ENCODE peak calls at places on chromosome 22, in six cellular contexts. One of them, this sample, is unnamed.

GRCh38 chr22:29206372-29207230 is 905 bp downstream of the EMID1 start:
- DNase-seq in fibroblast of the aortic adventitia: no peak
- DNase-seq in cardiac muscle cell: no peak
- DNase-seq in DND-41: no peak
- DNase-seq in cardiac fibroblast: no peak
- DNase-seq in foreskin fibroblast: no peak
- DNase-seq in this sample: no peak

GRCh38 chr22:29270475-29271271 is 2.6 kb downstream of the EWSR1 start:
- DNase-seq in fibroblast of the aortic adventitia: peak; percentile 68
- DNase-seq in cardiac muscle cell: no peak
- DNase-seq in DND-41: no peak
- DNase-seq in cardiac fibroblast: peak; percentile 39
- DNase-seq in foreskin fibroblast: no peak
- DNase-seq in this sample: no peak

GRCh38 chr22:41732096-41732772 is 32.9 kb downstream of the MEI1 start:
- DNase-seq in fibroblast of the aortic adventitia: no peak
- DNase-seq in cardiac muscle cell: no peak
- DNase-seq in DND-41: no peak
- DNase-seq in cardiac fibroblast: no peak
- DNase-seq in foreskin fibroblast: no peak
- DNase-seq in this sample: no peak

GRCh38 chr22:46893281-46894020 is 131.0 kb downstream of the TBC1D22A start:
- DNase-seq in fibroblast of the aortic adventitia: no peak
- DNase-seq in cardiac muscle cell: no peak
- DNase-seq in DND-41: no peak
- DNase-seq in cardiac fibroblast: no peak
- DNase-seq in foreskin fibroblast: no peak
- DNase-seq in this sample: no peak

GRCh38 chr22:42811510-42811909 is 45.6 kb downstream of the ARFGAP3 start:
- DNase-seq in fibroblast of the aortic adventitia: no peak
- DNase-seq in cardiac muscle cell: no peak
- DNase-seq in DND-41: no peak
- DNase-seq in cardiac fibroblast: no peak
- DNase-seq in foreskin fibroblast: no peak
- DNase-seq in this sample: no peak

GRCh38 chr22:42747701-42748513 is 27.2 kb upstream of the A4GALT start:
- DNase-seq in fibroblast of the aortic adventitia: peak; percentile 85
- DNase-seq in cardiac muscle cell: peak; percentile 29
- DNase-seq in DND-41: no peak
- DNase-seq in cardiac fibroblast: peak; percentile 86
- DNase-seq in foreskin fibroblast: no peak
- DNase-seq in this sample: no peak

GRCh38 chr22:46518038-46518437 is 19.4 kb downstream of the CELSR1 start:
- DNase-seq in fibroblast of the aortic adventitia: no peak
- DNase-seq in cardiac muscle cell: no peak
- DNase-seq in DND-41: no peak
- DNase-seq in cardiac fibroblast: no peak
- DNase-seq in foreskin fibroblast: no peak
- DNase-seq in this sample: no peak

GRCh38 chr22:50581950-50582561 is 593 bp downstream of the CHKB start:
- DNase-seq in fibroblast of the aortic adventitia: peak; percentile 13
- DNase-seq in cardiac muscle cell: no peak
- DNase-seq in DND-41: no peak
- DNase-seq in cardiac fibroblast: peak; percentile 11
- DNase-seq in foreskin fibroblast: no peak
- DNase-seq in this sample: no peak

GRCh38 chr22:44536411-44536810 is 38.4 kb upstream of the RTL6 start:
- DNase-seq in fibroblast of the aortic adventitia: no peak
- DNase-seq in cardiac muscle cell: no peak
- DNase-seq in DND-41: no peak
- DNase-seq in cardiac fibroblast: no peak
- DNase-seq in foreskin fibroblast: no peak
- DNase-seq in this sample: no peak

GRCh38 chr22:17998913-17999312 is 25.4 kb downstream of the MICAL3 start:
- DNase-seq in fibroblast of the aortic adventitia: no peak
- DNase-seq in cardiac muscle cell: no peak
- DNase-seq in DND-41: no peak
- DNase-seq in cardiac fibroblast: no peak
- DNase-seq in foreskin fibroblast: no peak
- DNase-seq in this sample: no peak

GRCh38 chr22:22080270-22080669 is 97.7 kb upstream of the TOP3B start:
- DNase-seq in fibroblast of the aortic adventitia: no peak
- DNase-seq in cardiac muscle cell: no peak
- DNase-seq in DND-41: no peak
- DNase-seq in cardiac fibroblast: no peak
- DNase-seq in foreskin fibroblast: no peak
- DNase-seq in this sample: no peak

GRCh38 chr22:50641696-50642607 is 14.0 kb upstream of the ARSA start:
- DNase-seq in fibroblast of the aortic adventitia: no peak
- DNase-seq in cardiac muscle cell: peak; percentile 65
- DNase-seq in DND-41: no peak
- DNase-seq in cardiac fibroblast: peak; percentile 30
- DNase-seq in foreskin fibroblast: peak; percentile 38
- DNase-seq in this sample: no peak

GRCh38 chr22:42194953-42195352 is 64.3 kb upstream of the CYP2D6 start:
- DNase-seq in fibroblast of the aortic adventitia: no peak
- DNase-seq in cardiac muscle cell: no peak
- DNase-seq in DND-41: no peak
- DNase-seq in cardiac fibroblast: no peak
- DNase-seq in foreskin fibroblast: no peak
- DNase-seq in this sample: peak; percentile 24

GRCh38 chr22:45149671-45150070 is 14.1 kb upstream of the NUP50 start:
- DNase-seq in fibroblast of the aortic adventitia: peak; percentile 28
- DNase-seq in cardiac muscle cell: no peak
- DNase-seq in DND-41: no peak
- DNase-seq in cardiac fibroblast: peak; percentile 44
- DNase-seq in foreskin fibroblast: no peak
- DNase-seq in this sample: no peak

GRCh38 chr22:39574779-39575551 is 4.4 kb downstream of the CACNA1I start:
- DNase-seq in fibroblast of the aortic adventitia: peak; percentile 69
- DNase-seq in cardiac muscle cell: no peak
- DNase-seq in DND-41: no peak
- DNase-seq in cardiac fibroblast: peak; percentile 88
- DNase-seq in foreskin fibroblast: peak; percentile 84
- DNase-seq in this sample: peak; percentile 64

GRCh38 chr22:28442951-28443876 is 236.4 kb downstream of the TTC28 start:
- DNase-seq in fibroblast of the aortic adventitia: peak; percentile 80
- DNase-seq in cardiac muscle cell: peak; percentile 79
- DNase-seq in DND-41: peak; percentile 80
- DNase-seq in cardiac fibroblast: peak; percentile 80
- DNase-seq in foreskin fibroblast: peak; percentile 73
- DNase-seq in this sample: peak; percentile 11

GRCh38 chr22:38732251-38732815 is 23.5 kb downstream of the SUN2 start:
- DNase-seq in fibroblast of the aortic adventitia: no peak
- DNase-seq in cardiac muscle cell: no peak
- DNase-seq in DND-41: no peak
- DNase-seq in cardiac fibroblast: no peak
- DNase-seq in foreskin fibroblast: no peak
- DNase-seq in this sample: no peak

GRCh38 chr22:21714784-21715183 is 20.8 kb downstream of the YPEL1 start:
- DNase-seq in fibroblast of the aortic adventitia: no peak
- DNase-seq in cardiac muscle cell: no peak
- DNase-seq in DND-41: no peak
- DNase-seq in cardiac fibroblast: no peak
- DNase-seq in foreskin fibroblast: no peak
- DNase-seq in this sample: no peak

GRCh38 chr22:27748355-27749168 is 53.0 kb downstream of the MN1 start:
- DNase-seq in fibroblast of the aortic adventitia: peak; percentile 86
- DNase-seq in cardiac muscle cell: no peak
- DNase-seq in DND-41: no peak
- DNase-seq in cardiac fibroblast: peak; percentile 79
- DNase-seq in foreskin fibroblast: peak; percentile 12
- DNase-seq in this sample: peak; percentile 28

GRCh38 chr22:44441401-44442185 is 56.4 kb downstream of the RTL6 start:
- DNase-seq in fibroblast of the aortic adventitia: no peak
- DNase-seq in cardiac muscle cell: no peak
- DNase-seq in DND-41: no peak
- DNase-seq in cardiac fibroblast: no peak
- DNase-seq in foreskin fibroblast: no peak
- DNase-seq in this sample: no peak

GRCh38 chr22:17938484-17938924 is 85.9 kb downstream of the MICAL3 start:
- DNase-seq in fibroblast of the aortic adventitia: peak; percentile 68
- DNase-seq in cardiac muscle cell: peak; percentile 64
- DNase-seq in DND-41: no peak
- DNase-seq in cardiac fibroblast: no peak
- DNase-seq in foreskin fibroblast: peak; percentile 18
- DNase-seq in this sample: no peak

GRCh38 chr22:47301820-47302475 is 539.5 kb downstream of the TBC1D22A start:
- DNase-seq in fibroblast of the aortic adventitia: no peak
- DNase-seq in cardiac muscle cell: no peak
- DNase-seq in DND-41: no peak
- DNase-seq in cardiac fibroblast: no peak
- DNase-seq in foreskin fibroblast: no peak
- DNase-seq in this sample: no peak

GRCh38 chr22:21835378-21835777 is 32.1 kb downstream of the MAPK1 start:
- DNase-seq in fibroblast of the aortic adventitia: no peak
- DNase-seq in cardiac muscle cell: no peak
- DNase-seq in DND-41: no peak
- DNase-seq in cardiac fibroblast: no peak
- DNase-seq in foreskin fibroblast: no peak
- DNase-seq in this sample: no peak

GRCh38 chr22:31192513-31192912 is 19.6 kb upstream of the LIMK2 start:
- DNase-seq in fibroblast of the aortic adventitia: peak; percentile 76
- DNase-seq in cardiac muscle cell: no peak
- DNase-seq in DND-41: no peak
- DNase-seq in cardiac fibroblast: peak; percentile 84
- DNase-seq in foreskin fibroblast: no peak
- DNase-seq in this sample: no peak

DNA sequence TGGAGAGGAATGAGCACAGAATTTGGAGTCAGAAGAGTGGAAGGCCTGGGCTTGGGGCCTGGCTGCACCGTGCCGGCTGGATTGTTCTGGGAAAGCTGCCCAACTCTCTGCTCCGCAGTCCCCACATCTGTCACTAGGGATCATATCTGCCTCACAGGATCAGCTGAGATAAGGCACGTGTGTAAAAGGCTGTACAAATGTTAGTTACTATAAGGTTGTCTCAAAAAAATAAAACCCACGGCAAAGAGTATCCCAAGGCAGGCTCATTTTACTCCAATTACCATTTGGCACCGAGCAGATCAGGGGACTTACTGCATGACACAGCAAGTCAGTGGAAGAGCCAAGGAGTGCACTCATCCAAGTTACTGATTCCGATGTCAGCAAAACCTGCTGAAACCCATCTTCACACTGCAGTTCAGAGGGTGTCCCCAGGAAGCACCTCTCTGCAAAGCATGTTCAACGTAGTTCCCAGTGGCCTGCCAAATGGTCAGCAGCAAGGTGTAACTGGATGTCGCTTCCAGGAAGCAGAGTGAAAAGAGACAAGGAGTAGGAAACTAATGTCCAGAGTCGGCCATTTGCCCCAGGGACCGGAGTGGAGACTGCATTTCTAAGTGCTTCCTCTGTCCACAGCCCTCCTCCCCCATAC is 18.1 kb upstream of the MRTFA start:
- DNase-seq in fibroblast of the aortic adventitia: peak; percentile 81
- DNase-seq in cardiac muscle cell: no peak
- DNase-seq in DND-41: no peak
- DNase-seq in cardiac fibroblast: peak; percentile 67
- DNase-seq in foreskin fibroblast: peak; percentile 71
- DNase-seq in this sample: peak; percentile 23
- TF ChIP-seq CTCF in fibroblast of the aortic adventitia: peak; percentile 31
- TF ChIP-seq CTCF in cardiac muscle cell: no peak
- TF ChIP-seq CTCF in DND-41: peak; percentile 46
- TF ChIP-seq CTCF in cardiac fibroblast: peak; percentile 28
- TF ChIP-seq CTCF in foreskin fibroblast: peak; percentile 10
- TF ChIP-seq CTCF in this sample: no peak

GRCh38 chr22:23750744-23751440 is at the start of gene ZNF70:
- DNase-seq in fibroblast of the aortic adventitia: peak; percentile 66
- DNase-seq in cardiac muscle cell: peak; percentile 94
- DNase-seq in DND-41: peak; percentile 84
- DNase-seq in cardiac fibroblast: peak; percentile 69
- DNase-seq in foreskin fibroblast: peak; percentile 78
- DNase-seq in this sample: peak; percentile 93
- TF ChIP-seq CTCF in fibroblast of the aortic adventitia: peak; percentile 9
- TF ChIP-seq CTCF in cardiac muscle cell: peak; percentile 25
- TF ChIP-seq CTCF in DND-41: peak; percentile 42
- TF ChIP-seq CTCF in cardiac fibroblast: peak; percentile 13
- TF ChIP-seq CTCF in foreskin fibroblast: no peak
- TF ChIP-seq CTCF in this sample: no peak

GRCh38 chr22:19479358-19480172 is at the start of gene CDC45:
- DNase-seq in fibroblast of the aortic adventitia: peak; percentile 99
- DNase-seq in cardiac muscle cell: peak; percentile 98
- DNase-seq in DND-41: peak; percentile 97
- DNase-seq in cardiac fibroblast: peak; percentile 99
- DNase-seq in foreskin fibroblast: peak; percentile 97
- DNase-seq in this sample: peak; percentile 94

GRCh38 chr22:19476023-19476422 is 3.0 kb downstream of the UFD1 start:
- DNase-seq in fibroblast of the aortic adventitia: no peak
- DNase-seq in cardiac muscle cell: no peak
- DNase-seq in DND-41: no peak
- DNase-seq in cardiac fibroblast: no peak
- DNase-seq in foreskin fibroblast: no peak
- DNase-seq in this sample: no peak

GRCh38 chr22:19478466-19479357 is at the start of gene UFD1:
- DNase-seq in fibroblast of the aortic adventitia: peak; percentile 84
- DNase-seq in cardiac muscle cell: peak; percentile 91
- DNase-seq in DND-41: peak; percentile 85
- DNase-seq in cardiac fibroblast: peak; percentile 90
- DNase-seq in foreskin fibroblast: peak; percentile 72
- DNase-seq in this sample: peak; percentile 82

GRCh38 chr22:19478086-19478392 is 954 bp downstream of the UFD1 start:
- DNase-seq in fibroblast of the aortic adventitia: no peak
- DNase-seq in cardiac muscle cell: no peak
- DNase-seq in DND-41: no peak
- DNase-seq in cardiac fibroblast: peak; percentile 7
- DNase-seq in foreskin fibroblast: no peak
- DNase-seq in this sample: no peak

GRCh38 chr22:19477321-19478085 is 1.5 kb downstream of the UFD1 start:
- DNase-seq in fibroblast of the aortic adventitia: peak; percentile 45
- DNase-seq in cardiac muscle cell: no peak
- DNase-seq in DND-41: no peak
- DNase-seq in cardiac fibroblast: peak; percentile 41
- DNase-seq in foreskin fibroblast: no peak
- DNase-seq in this sample: no peak
- TF ChIP-seq CTCF in fibroblast of the aortic adventitia: peak; percentile 16
- TF ChIP-seq CTCF in cardiac muscle cell: peak; percentile 35
- TF ChIP-seq CTCF in DND-41: peak; percentile 61
- TF ChIP-seq CTCF in cardiac fibroblast: peak; percentile 21
- TF ChIP-seq CTCF in foreskin fibroblast: peak; percentile 12
- TF ChIP-seq CTCF in this sample: no peak

DNA sequence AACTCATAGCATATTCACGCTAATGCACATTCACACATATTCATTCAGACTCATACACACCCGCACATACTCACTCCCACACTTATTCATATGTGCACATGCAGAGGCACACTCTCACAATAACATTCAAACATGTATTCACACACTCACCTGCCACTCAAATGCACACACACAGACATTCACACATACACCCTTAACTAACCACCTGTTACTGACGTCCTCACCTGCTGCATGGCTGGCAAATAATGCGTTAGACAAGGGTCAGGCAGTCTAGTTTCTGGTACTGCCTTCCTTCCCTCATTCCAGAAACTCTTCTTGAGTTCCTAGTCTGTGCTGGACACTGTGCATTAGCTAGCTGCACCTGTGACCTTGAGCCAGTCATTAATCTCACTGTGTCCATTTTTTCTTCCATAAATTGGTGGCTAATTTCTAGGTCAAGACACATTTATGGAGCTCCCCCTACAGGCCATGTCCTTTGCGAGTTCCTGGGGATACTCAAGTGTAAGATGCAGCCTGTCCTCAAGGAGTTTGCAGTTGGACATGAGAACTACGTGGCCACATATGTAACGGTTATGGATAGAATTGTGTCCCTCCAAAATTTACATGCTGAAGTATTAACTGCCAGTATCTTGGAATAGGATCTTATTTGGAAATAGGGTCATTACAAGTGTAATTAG is 34.5 kb upstream of the SEZ6L start:
- DNase-seq in fibroblast of the aortic adventitia: no peak
- DNase-seq in cardiac muscle cell: no peak
- DNase-seq in DND-41: peak; percentile 9
- DNase-seq in cardiac fibroblast: no peak
- DNase-seq in foreskin fibroblast: no peak
- DNase-seq in this sample: no peak
- TF ChIP-seq CTCF in fibroblast of the aortic adventitia: no peak
- TF ChIP-seq CTCF in cardiac muscle cell: no peak
- TF ChIP-seq CTCF in DND-41: peak; percentile 57
- TF ChIP-seq CTCF in cardiac fibroblast: no peak
- TF ChIP-seq CTCF in foreskin fibroblast: no peak
- TF ChIP-seq CTCF in this sample: no peak